ENCODE peak calls at places on chromosomes 2 and 18, in seven cellular contexts. One of them, this sample, is unnamed.

GRCh38 chr2:1802046-1802445 is 57.7 kb upstream of the PXDN start:
- DNase-seq in Peyer's patch: no peak
- DNase-seq in GM03348: no peak
- DNase-seq in stimulated activated CD4-positive, alpha-beta T cell treated with anti-CD3 and anti-CD28 coated beads, Interleukin-4, amount 100 ng/mL, for 48 hours: no peak
- DNase-seq in HFFc6: no peak
- DNase-seq in NAMALWA: no peak
- DNase-seq in right cardiac atrium: no peak
- DNase-seq in this sample: no peak

GRCh38 chr2:220512419-220512818 is 885.0 kb downstream of the SLC4A3 start:
- DNase-seq in right cardiac atrium: no peak
- DNase-seq in GM03348: peak; percentile 39
- DNase-seq in HFFc6: peak; percentile 42
- DNase-seq in Peyer's patch: no peak
- DNase-seq in NAMALWA: no peak
- DNase-seq in stimulated activated CD4-positive, alpha-beta T cell treated with anti-CD3 and anti-CD28 coated beads, Interleukin-4, amount 100 ng/mL, for 48 hours: no peak
- DNase-seq in this sample: peak; percentile 68

GRCh38 chr2:127118467-127118866 is 11.5 kb upstream of the BIN1 start:
- DNase-seq in HFFc6: no peak
- DNase-seq in GM03348: no peak
- DNase-seq in Peyer's patch: no peak
- DNase-seq in right cardiac atrium: no peak
- DNase-seq in NAMALWA: no peak
- DNase-seq in stimulated activated CD4-positive, alpha-beta T cell treated with anti-CD3 and anti-CD28 coated beads, Interleukin-4, amount 100 ng/mL, for 48 hours: no peak
- DNase-seq in this sample: no peak

GRCh38 chr2:216606551-216607527 is 26.4 kb upstream of the IGFBP2 start:
- DNase-seq in GM03348: no peak
- DNase-seq in HFFc6: no peak
- DNase-seq in right cardiac atrium: no peak
- DNase-seq in stimulated activated CD4-positive, alpha-beta T cell treated with anti-CD3 and anti-CD28 coated beads, Interleukin-4, amount 100 ng/mL, for 48 hours: peak; percentile 34
- DNase-seq in NAMALWA: peak; percentile 67
- DNase-seq in Peyer's patch: no peak
- DNase-seq in this sample: no peak

GRCh38 chr18:57747809-57748680 is 55.1 kb downstream of the ATP8B1 start:
- DNase-seq in GM03348: no peak
- DNase-seq in stimulated activated CD4-positive, alpha-beta T cell treated with anti-CD3 and anti-CD28 coated beads, Interleukin-4, amount 100 ng/mL, for 48 hours: no peak
- DNase-seq in NAMALWA: no peak
- DNase-seq in HFFc6: no peak
- DNase-seq in Peyer's patch: no peak
- DNase-seq in right cardiac atrium: no peak
- DNase-seq in this sample: no peak

GRCh38 chr2:105635564-105635963 is 109.1 kb upstream of the NCK2 start:
- DNase-seq in right cardiac atrium: no peak
- DNase-seq in GM03348: no peak
- DNase-seq in Peyer's patch: no peak
- DNase-seq in NAMALWA: no peak
- DNase-seq in stimulated activated CD4-positive, alpha-beta T cell treated with anti-CD3 and anti-CD28 coated beads, Interleukin-4, amount 100 ng/mL, for 48 hours: no peak
- DNase-seq in HFFc6: no peak
- DNase-seq in this sample: no peak

GRCh38 chr2:2590796-2591541 is 259.9 kb upstream of the MYT1L start:
- DNase-seq in Peyer's patch: no peak
- DNase-seq in NAMALWA: no peak
- DNase-seq in HFFc6: no peak
- DNase-seq in stimulated activated CD4-positive, alpha-beta T cell treated with anti-CD3 and anti-CD28 coated beads, Interleukin-4, amount 100 ng/mL, for 48 hours: no peak
- DNase-seq in GM03348: no peak
- DNase-seq in right cardiac atrium: no peak
- DNase-seq in this sample: no peak

GRCh38 chr2:111155610-111156009 is 34.9 kb downstream of the BCL2L11 start:
- DNase-seq in NAMALWA: no peak
- DNase-seq in GM03348: no peak
- DNase-seq in right cardiac atrium: no peak
- DNase-seq in HFFc6: no peak
- DNase-seq in Peyer's patch: no peak
- DNase-seq in stimulated activated CD4-positive, alpha-beta T cell treated with anti-CD3 and anti-CD28 coated beads, Interleukin-4, amount 100 ng/mL, for 48 hours: no peak
- DNase-seq in this sample: no peak

GRCh38 chr2:236676131-236676873 is 106.7 kb downstream of the ACKR3 start:
- DNase-seq in stimulated activated CD4-positive, alpha-beta T cell treated with anti-CD3 and anti-CD28 coated beads, Interleukin-4, amount 100 ng/mL, for 48 hours: no peak
- DNase-seq in right cardiac atrium: no peak
- DNase-seq in Peyer's patch: no peak
- DNase-seq in GM03348: no peak
- DNase-seq in HFFc6: no peak
- DNase-seq in NAMALWA: no peak
- DNase-seq in this sample: no peak

GRCh38 chr2:120614901-120615300 is 120.8 kb upstream of the GLI2 start:
- DNase-seq in right cardiac atrium: peak; percentile 28
- DNase-seq in HFFc6: no peak
- DNase-seq in NAMALWA: no peak
- DNase-seq in Peyer's patch: no peak
- DNase-seq in stimulated activated CD4-positive, alpha-beta T cell treated with anti-CD3 and anti-CD28 coated beads, Interleukin-4, amount 100 ng/mL, for 48 hours: no peak
- DNase-seq in GM03348: no peak
- DNase-seq in this sample: no peak

GRCh38 chr2:45711224-45711623 is 59.7 kb downstream of the PRKCE start:
- DNase-seq in HFFc6: no peak
- DNase-seq in right cardiac atrium: no peak
- DNase-seq in Peyer's patch: no peak
- DNase-seq in GM03348: no peak
- DNase-seq in stimulated activated CD4-positive, alpha-beta T cell treated with anti-CD3 and anti-CD28 coated beads, Interleukin-4, amount 100 ng/mL, for 48 hours: no peak
- DNase-seq in NAMALWA: no peak
- DNase-seq in this sample: no peak

GRCh38 chr2:237864940-237865622 is 5.7 kb downstream of the RAMP1 start:
- DNase-seq in NAMALWA: no peak
- DNase-seq in right cardiac atrium: no peak
- DNase-seq in HFFc6: no peak
- DNase-seq in GM03348: peak; percentile 63
- DNase-seq in stimulated activated CD4-positive, alpha-beta T cell treated with anti-CD3 and anti-CD28 coated beads, Interleukin-4, amount 100 ng/mL, for 48 hours: no peak
- DNase-seq in Peyer's patch: no peak
- DNase-seq in this sample: peak; percentile 29

GRCh38 chr18:3584897-3585460 is 135.0 kb downstream of the TGIF1 start:
- DNase-seq in right cardiac atrium: no peak
- DNase-seq in NAMALWA: peak; percentile 74
- DNase-seq in stimulated activated CD4-positive, alpha-beta T cell treated with anti-CD3 and anti-CD28 coated beads, Interleukin-4, amount 100 ng/mL, for 48 hours: no peak
- DNase-seq in GM03348: no peak
- DNase-seq in Peyer's patch: no peak
- DNase-seq in HFFc6: no peak
- DNase-seq in this sample: no peak

GRCh38 chr2:121650554-121650930 is 1.3 kb upstream of the CLASP1 start:
- DNase-seq in GM03348: peak; percentile 20
- DNase-seq in NAMALWA: peak; percentile 74
- DNase-seq in right cardiac atrium: no peak
- DNase-seq in Peyer's patch: no peak
- DNase-seq in stimulated activated CD4-positive, alpha-beta T cell treated with anti-CD3 and anti-CD28 coated beads, Interleukin-4, amount 100 ng/mL, for 48 hours: peak; percentile 16
- DNase-seq in HFFc6: no peak
- DNase-seq in this sample: no peak

GRCh38 chr2:119289093-119289492 is 65.5 kb downstream of the STEAP3 start:
- DNase-seq in Peyer's patch: no peak
- DNase-seq in GM03348: no peak
- DNase-seq in HFFc6: no peak
- DNase-seq in stimulated activated CD4-positive, alpha-beta T cell treated with anti-CD3 and anti-CD28 coated beads, Interleukin-4, amount 100 ng/mL, for 48 hours: no peak
- DNase-seq in NAMALWA: no peak
- DNase-seq in right cardiac atrium: peak; percentile 59
- DNase-seq in this sample: no peak

GRCh38 chr18:76349067-76349715 is 145.9 kb downstream of the ZNF516 start:
- DNase-seq in Peyer's patch: no peak
- DNase-seq in right cardiac atrium: peak; percentile 78
- DNase-seq in NAMALWA: peak; percentile 88
- DNase-seq in GM03348: peak; percentile 83
- DNase-seq in stimulated activated CD4-positive, alpha-beta T cell treated with anti-CD3 and anti-CD28 coated beads, Interleukin-4, amount 100 ng/mL, for 48 hours: peak; percentile 42
- DNase-seq in HFFc6: peak; percentile 51
- DNase-seq in this sample: peak; percentile 61

GRCh38 chr2:230097424-230097823 is 28.7 kb upstream of the SLC16A14 start:
- DNase-seq in stimulated activated CD4-positive, alpha-beta T cell treated with anti-CD3 and anti-CD28 coated beads, Interleukin-4, amount 100 ng/mL, for 48 hours: no peak
- DNase-seq in HFFc6: no peak
- DNase-seq in GM03348: no peak
- DNase-seq in Peyer's patch: no peak
- DNase-seq in right cardiac atrium: no peak
- DNase-seq in NAMALWA: no peak
- DNase-seq in this sample: no peak

GRCh38 chr2:236608710-236609109 is 39.1 kb downstream of the ACKR3 start:
- DNase-seq in HFFc6: no peak
- DNase-seq in GM03348: peak; percentile 45
- DNase-seq in Peyer's patch: no peak
- DNase-seq in right cardiac atrium: no peak
- DNase-seq in stimulated activated CD4-positive, alpha-beta T cell treated with anti-CD3 and anti-CD28 coated beads, Interleukin-4, amount 100 ng/mL, for 48 hours: no peak
- DNase-seq in NAMALWA: no peak
- DNase-seq in this sample: peak; percentile 42

GRCh38 chr2:176895158-176895557 is 317.4 kb upstream of the HNRNPA3 start:
- DNase-seq in GM03348: no peak
- DNase-seq in right cardiac atrium: no peak
- DNase-seq in stimulated activated CD4-positive, alpha-beta T cell treated with anti-CD3 and anti-CD28 coated beads, Interleukin-4, amount 100 ng/mL, for 48 hours: no peak
- DNase-seq in HFFc6: no peak
- DNase-seq in NAMALWA: no peak
- DNase-seq in Peyer's patch: no peak
- DNase-seq in this sample: no peak

GRCh38 chr2:144166743-144167142 is 353.2 kb downstream of the ZEB2 start:
- DNase-seq in stimulated activated CD4-positive, alpha-beta T cell treated with anti-CD3 and anti-CD28 coated beads, Interleukin-4, amount 100 ng/mL, for 48 hours: no peak
- DNase-seq in GM03348: no peak
- DNase-seq in NAMALWA: no peak
- DNase-seq in HFFc6: no peak
- DNase-seq in right cardiac atrium: no peak
- DNase-seq in Peyer's patch: no peak
- DNase-seq in this sample: no peak

GRCh38 chr2:161710131-161710915 is 86.1 kb downstream of the SLC4A10 start:
- DNase-seq in right cardiac atrium: no peak
- DNase-seq in stimulated activated CD4-positive, alpha-beta T cell treated with anti-CD3 and anti-CD28 coated beads, Interleukin-4, amount 100 ng/mL, for 48 hours: no peak
- DNase-seq in NAMALWA: no peak
- DNase-seq in HFFc6: peak; percentile 10
- DNase-seq in GM03348: peak; percentile 13
- DNase-seq in Peyer's patch: no peak
- DNase-seq in this sample: peak; percentile 13

GRCh38 chr2:46351388-46352141 is 54.4 kb downstream of the EPAS1 start:
- DNase-seq in Peyer's patch: no peak
- DNase-seq in HFFc6: no peak
- DNase-seq in GM03348: no peak
- DNase-seq in right cardiac atrium: peak; percentile 87
- DNase-seq in stimulated activated CD4-positive, alpha-beta T cell treated with anti-CD3 and anti-CD28 coated beads, Interleukin-4, amount 100 ng/mL, for 48 hours: peak; percentile 65
- DNase-seq in NAMALWA: no peak
- DNase-seq in this sample: no peak

GRCh38 chr18:47594063-47594462 is 336.4 kb downstream of the SMAD2 start:
- DNase-seq in HFFc6: no peak
- DNase-seq in right cardiac atrium: no peak
- DNase-seq in Peyer's patch: no peak
- DNase-seq in stimulated activated CD4-positive, alpha-beta T cell treated with anti-CD3 and anti-CD28 coated beads, Interleukin-4, amount 100 ng/mL, for 48 hours: no peak
- DNase-seq in NAMALWA: no peak
- DNase-seq in GM03348: no peak
- DNase-seq in this sample: no peak

GRCh38 chr2:21395366-21395765 is 271.6 kb downstream of the TDRD15 start:
- DNase-seq in Peyer's patch: no peak
- DNase-seq in NAMALWA: peak; percentile 10
- DNase-seq in HFFc6: no peak
- DNase-seq in stimulated activated CD4-positive, alpha-beta T cell treated with anti-CD3 and anti-CD28 coated beads, Interleukin-4, amount 100 ng/mL, for 48 hours: no peak
- DNase-seq in GM03348: no peak
- DNase-seq in right cardiac atrium: no peak
- DNase-seq in this sample: no peak

GRCh38 chr2:144325086-144325485 is 194.8 kb downstream of the ZEB2 start:
- DNase-seq in stimulated activated CD4-positive, alpha-beta T cell treated with anti-CD3 and anti-CD28 coated beads, Interleukin-4, amount 100 ng/mL, for 48 hours: no peak
- DNase-seq in Peyer's patch: no peak
- DNase-seq in right cardiac atrium: no peak
- DNase-seq in NAMALWA: peak; percentile 37
- DNase-seq in GM03348: no peak
- DNase-seq in HFFc6: no peak
- DNase-seq in this sample: no peak

GRCh38 chr18:3579701-3580100 is 129.7 kb downstream of the TGIF1 start:
- DNase-seq in NAMALWA: no peak
- DNase-seq in stimulated activated CD4-positive, alpha-beta T cell treated with anti-CD3 and anti-CD28 coated beads, Interleukin-4, amount 100 ng/mL, for 48 hours: no peak
- DNase-seq in right cardiac atrium: no peak
- DNase-seq in HFFc6: peak; percentile 85
- DNase-seq in GM03348: peak; percentile 80
- DNase-seq in Peyer's patch: no peak
- DNase-seq in this sample: peak; percentile 79

GRCh38 chr2:212424090-212424489 is 114.5 kb downstream of the ERBB4 start:
- DNase-seq in HFFc6: no peak
- DNase-seq in GM03348: no peak
- DNase-seq in Peyer's patch: no peak
- DNase-seq in right cardiac atrium: no peak
- DNase-seq in stimulated activated CD4-positive, alpha-beta T cell treated with anti-CD3 and anti-CD28 coated beads, Interleukin-4, amount 100 ng/mL, for 48 hours: no peak
- DNase-seq in NAMALWA: no peak
- DNase-seq in this sample: no peak

GRCh38 chr2:112811276-112811831 is 25.2 kb downstream of the IL1B start:
- DNase-seq in Peyer's patch: no peak
- DNase-seq in NAMALWA: no peak
- DNase-seq in stimulated activated CD4-positive, alpha-beta T cell treated with anti-CD3 and anti-CD28 coated beads, Interleukin-4, amount 100 ng/mL, for 48 hours: no peak
- DNase-seq in HFFc6: no peak
- DNase-seq in right cardiac atrium: no peak
- DNase-seq in GM03348: no peak
- DNase-seq in this sample: no peak

GRCh38 chr2:128232965-128233789 is 85.5 kb downstream of the HS6ST1 start:
- DNase-seq in NAMALWA: peak; percentile 80
- DNase-seq in Peyer's patch: peak; percentile 93
- DNase-seq in HFFc6: peak; percentile 49
- DNase-seq in right cardiac atrium: peak; percentile 96
- DNase-seq in stimulated activated CD4-positive, alpha-beta T cell treated with anti-CD3 and anti-CD28 coated beads, Interleukin-4, amount 100 ng/mL, for 48 hours: peak; percentile 85
- DNase-seq in GM03348: peak; percentile 96
- DNase-seq in this sample: peak; percentile 66

GRCh38 chr2:101305044-101305443 is 3.5 kb downstream of the RNF149 start:
- DNase-seq in right cardiac atrium: no peak
- DNase-seq in stimulated activated CD4-positive, alpha-beta T cell treated with anti-CD3 and anti-CD28 coated beads, Interleukin-4, amount 100 ng/mL, for 48 hours: no peak
- DNase-seq in NAMALWA: no peak
- DNase-seq in GM03348: no peak
- DNase-seq in HFFc6: no peak
- DNase-seq in Peyer's patch: no peak
- DNase-seq in this sample: no peak

GRCh38 chr18:46462523-46462922 is 194.5 kb downstream of the LOXHD1 start:
- DNase-seq in stimulated activated CD4-positive, alpha-beta T cell treated with anti-CD3 and anti-CD28 coated beads, Interleukin-4, amount 100 ng/mL, for 48 hours: no peak
- DNase-seq in NAMALWA: no peak
- DNase-seq in GM03348: no peak
- DNase-seq in Peyer's patch: no peak
- DNase-seq in HFFc6: no peak
- DNase-seq in right cardiac atrium: no peak
- DNase-seq in this sample: no peak

GRCh38 chr2:128178650-128179460 is 87.9 kb downstream of the UGGT1 start:
- DNase-seq in NAMALWA: peak; percentile 66
- DNase-seq in GM03348: peak; percentile 76
- DNase-seq in HFFc6: peak; percentile 75
- DNase-seq in stimulated activated CD4-positive, alpha-beta T cell treated with anti-CD3 and anti-CD28 coated beads, Interleukin-4, amount 100 ng/mL, for 48 hours: peak; percentile 34
- DNase-seq in right cardiac atrium: peak; percentile 81
- DNase-seq in Peyer's patch: peak; percentile 71
- DNase-seq in this sample: peak; percentile 74

GRCh38 chr2:196718796-196719564 is 79.5 kb downstream of the CCDC150 start:
- DNase-seq in stimulated activated CD4-positive, alpha-beta T cell treated with anti-CD3 and anti-CD28 coated beads, Interleukin-4, amount 100 ng/mL, for 48 hours: no peak
- DNase-seq in right cardiac atrium: peak; percentile 51
- DNase-seq in GM03348: peak; percentile 75
- DNase-seq in NAMALWA: no peak
- DNase-seq in HFFc6: peak; percentile 71
- DNase-seq in Peyer's patch: peak; percentile 54
- DNase-seq in this sample: peak; percentile 81

GRCh38 chr18:55607763-55608162 is 19.8 kb upstream of the TCF4 start:
- DNase-seq in HFFc6: no peak
- DNase-seq in right cardiac atrium: no peak
- DNase-seq in NAMALWA: no peak
- DNase-seq in stimulated activated CD4-positive, alpha-beta T cell treated with anti-CD3 and anti-CD28 coated beads, Interleukin-4, amount 100 ng/mL, for 48 hours: no peak
- DNase-seq in Peyer's patch: no peak
- DNase-seq in GM03348: no peak
- DNase-seq in this sample: no peak

GRCh38 chr2:70247364-70248144 is 874 bp downstream of the TIA1 start:
- DNase-seq in HFFc6: no peak
- DNase-seq in stimulated activated CD4-positive, alpha-beta T cell treated with anti-CD3 and anti-CD28 coated beads, Interleukin-4, amount 100 ng/mL, for 48 hours: no peak
- DNase-seq in NAMALWA: peak; percentile 36
- DNase-seq in Peyer's patch: no peak
- DNase-seq in right cardiac atrium: no peak
- DNase-seq in GM03348: no peak
- DNase-seq in this sample: peak; percentile 20

GRCh38 chr2:64059270-64059669 is 40.0 kb upstream of the VPS54 start:
- DNase-seq in GM03348: no peak
- DNase-seq in NAMALWA: no peak
- DNase-seq in right cardiac atrium: no peak
- DNase-seq in HFFc6: no peak
- DNase-seq in stimulated activated CD4-positive, alpha-beta T cell treated with anti-CD3 and anti-CD28 coated beads, Interleukin-4, amount 100 ng/mL, for 48 hours: no peak
- DNase-seq in Peyer's patch: no peak
- DNase-seq in this sample: no peak

GRCh38 chr2:96554293-96555145 is 18.0 kb downstream of the ARID5A start:
- DNase-seq in GM03348: peak; percentile 91
- DNase-seq in HFFc6: peak; percentile 19
- DNase-seq in NAMALWA: peak; percentile 68
- DNase-seq in right cardiac atrium: peak; percentile 86
- DNase-seq in Peyer's patch: peak; percentile 75
- DNase-seq in stimulated activated CD4-positive, alpha-beta T cell treated with anti-CD3 and anti-CD28 coated beads, Interleukin-4, amount 100 ng/mL, for 48 hours: peak; percentile 56
- DNase-seq in this sample: peak; percentile 62

This sample was measured in AG10803.